ENCODE peak calls at places on chromosome 3, in seven cellular contexts. B, Q, Z, W, X, L and F are unnamed samples.

GRCh38 chr3:172868565-172869172 is 118.1 kb downstream of the ECT2 start:
- DNase-seq in B (no peak), X (no peak), W (no peak), Q (no peak), L (no peak), Z (no peak), F (no peak)

GRCh38 chr3:117645561-117646242 is 936.1 kb downstream of the TUSC7 start:
- DNase-seq in L (no peak), B (no peak), Q (peak), Z (no peak), X (no peak), W (no peak), F (no peak)

GRCh38 chr3:64223809-64224570 is 1.3 kb downstream of the PRICKLE2 start:
- DNase-seq in Z (no peak), W (no peak), Q (peak), X (no peak), L (peak), B (no peak), F (peak)

GRCh38 chr3:150005243-150006102 is 34.8 kb upstream of the PFN2 start:
- DNase-seq in B (no peak), Q (peak), W (no peak), X (no peak), L (peak), Z (no peak), F (peak)

GRCh38 chr3:181713673-181714270 is 2.0 kb downstream of the SOX2 start:
- DNase-seq in X (no peak), Q (no peak), L (no peak), W (no peak), Z (no peak), B (no peak), F (no peak)

GRCh38 chr3:50102558-50102957 is 13.8 kb downstream of the RBM5 start:
- DNase-seq in Z (no peak), Q (no peak), W (no peak), L (no peak), B (no peak), X (no peak), F (no peak)

GRCh38 chr3:140443073-140443472 is 234.8 kb upstream of the TRIM42 start:
- DNase-seq in B (no peak), W (no peak), Z (no peak), L (no peak), Q (no peak), X (no peak), F (peak)

GRCh38 chr3:15983232-15983631 is 185.5 kb upstream of the ANKRD28 start:
- DNase-seq in L (peak), W (no peak), B (no peak), X (no peak), Q (peak), Z (no peak), F (peak)

GRCh38 chr3:87553058-87553457 is 276.7 kb upstream of the POU1F1 start:
- DNase-seq in Q (no peak), X (no peak), Z (no peak), L (no peak), B (no peak), W (no peak), F (no peak)

GRCh38 chr3:124201786-124202185 is 209.9 kb upstream of the ROPN1 start:
- DNase-seq in W (no peak), B (no peak), L (no peak), X (no peak), Z (peak), Q (no peak), F (no peak)

GRCh38 chr3:74651885-74652284 is 37.4 kb upstream of the CNTN3 start:
- DNase-seq in Z (no peak), B (no peak), X (no peak), L (no peak), Q (no peak), W (no peak), F (no peak)

GRCh38 chr3:120404876-120405275 is 45.9 kb downstream of the FSTL1 start:
- DNase-seq in L (no peak), Q (peak), X (no peak), W (no peak), B (no peak), Z (no peak), F (no peak)

GRCh38 chr3:124916837-124917409 is 17.6 kb downstream of the MUC13 start:
- DNase-seq in Q (no peak), Z (no peak), X (no peak), L (no peak), W (no peak), B (no peak), F (no peak)

GRCh38 chr3:147737411-147737810 is 328.2 kb downstream of the ZIC1 start:
- DNase-seq in Q (no peak), X (no peak), Z (no peak), L (no peak), W (no peak), B (no peak), F (no peak)

GRCh38 chr3:188286087-188286513 is 132.1 kb downstream of the LPP start:
- DNase-seq in Z (no peak), B (no peak), W (no peak), L (peak), Q (peak), X (no peak), F (peak)

GRCh38 chr3:43794776-43795175 is 104.0 kb downstream of the ABHD5 start:
- DNase-seq in Z (no peak), X (peak), B (no peak), Q (peak), W (no peak), L (peak), F (peak)

GRCh38 chr3:114624676-114625181 is 330.9 kb downstream of the TIGIT start:
- DNase-seq in B (peak), Z (peak), W (peak), Q (peak), L (peak), X (no peak), F (peak)

GRCh38 chr3:43034911-43035310 is 55.8 kb downstream of the GASK1A start:
- DNase-seq in Q (no peak), W (no peak), Z (no peak), B (no peak), L (no peak), X (peak), F (no peak)

GRCh38 chr3:59286791-59287531 is 237.1 kb upstream of the CFAP20DC start:
- DNase-seq in W (no peak), X (no peak), B (no peak), Z (no peak), Q (no peak), L (peak), F (peak)

GRCh38 chr3:126154391-126155279 is 25.8 kb downstream of the ALDH1L1 start:
- DNase-seq in X (peak), B (peak), L (no peak), W (no peak), Z (peak), Q (no peak), F (no peak)

GRCh38 chr3:18812316-18812715 is 336.0 kb upstream of the KCNH8 start:
- DNase-seq in B (no peak), Q (peak), L (no peak), W (no peak), Z (no peak), X (no peak), F (peak)

GRCh38 chr3:71309886-71310285 is 273.6 kb downstream of the FOXP1 start:
- DNase-seq in Z (no peak), B (no peak), X (no peak), Q (no peak), L (peak), W (no peak), F (peak)

GRCh38 chr3:71307884-71308697 is 275.4 kb downstream of the FOXP1 start:
- DNase-seq in Z (no peak), X (no peak), L (no peak), W (no peak), Q (no peak), B (no peak), F (no peak)

GRCh38 chr3:71308836-71309235 is 274.7 kb downstream of the FOXP1 start:
- DNase-seq in B (no peak), L (no peak), W (no peak), Z (no peak), X (no peak), Q (no peak), F (no peak)

GRCh38 chr3:71310595-71311319 is 272.8 kb downstream of the FOXP1 start:
- DNase-seq in W (peak), X (no peak), L (peak), Q (peak), B (no peak), Z (no peak), F (peak)

DNA sequence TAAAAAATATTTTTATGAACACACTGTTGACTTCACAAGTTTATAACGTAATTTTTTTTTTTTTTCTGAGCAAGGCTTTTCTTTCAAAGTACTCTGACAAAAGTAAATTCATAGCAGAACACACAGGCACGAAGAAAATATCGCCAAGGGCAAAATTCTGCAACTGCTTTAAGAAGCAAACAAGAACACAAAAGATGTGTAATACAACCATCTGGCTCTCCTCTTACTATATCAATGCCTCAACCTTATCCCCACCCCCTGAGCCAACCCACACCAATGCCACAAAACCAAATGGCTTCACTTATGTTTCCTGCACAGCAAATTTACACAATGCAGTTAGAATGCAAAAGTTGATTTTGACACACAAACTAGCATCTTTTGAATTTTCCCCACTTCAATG is 274.2 kb downstream of the FOXP1 start:
- DNase-seq in B (no peak), L (peak), Q (no peak), X (no peak), Z (no peak), W (no peak), F (no peak)
- H3K4me3 ChIP-seq in B (no peak), L (no peak), Q (no peak), X (no peak), Z (no peak), W (no peak), F (no peak)

GRCh38 chr3:39637807-39638206 is 170.3 kb downstream of the MOBP start:
- DNase-seq in Z (no peak), X (no peak), B (no peak), W (no peak), L (peak), Q (peak), F (peak)
- TF ChIP-seq CTCF in Z (no peak), X (no peak), B (no peak), W (no peak), L (peak), Q (peak), F (peak)

DNA sequence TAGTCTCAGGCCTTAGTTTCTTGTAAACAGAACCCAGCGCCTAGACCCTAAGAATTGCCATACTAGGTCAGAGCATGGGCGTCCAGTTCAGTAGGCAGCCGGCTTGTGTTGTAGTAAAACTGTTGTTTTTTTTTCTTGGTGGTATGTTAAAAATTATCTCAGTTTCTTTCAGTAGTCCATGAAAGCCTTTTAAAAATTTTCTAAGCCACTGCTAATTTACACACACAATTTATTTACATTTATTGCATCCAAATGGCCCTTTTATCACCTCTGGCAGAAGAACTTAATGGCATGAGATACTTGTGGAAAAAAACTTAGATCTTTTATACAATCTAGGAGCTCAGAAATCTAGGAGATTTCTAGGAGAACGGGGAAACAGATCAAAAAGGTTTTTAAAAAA is 1.3 kb downstream of the PPP2R3A start:
- DNase-seq in X (no peak), B (no peak), W (no peak), Z (no peak), L (no peak), Q (no peak), F (peak)
- H3K4me3 ChIP-seq in X (peak), B (peak), W (peak), Z (peak), L (peak), Q (peak), F (peak)

GRCh38 chr3:39910828-39911464 is 101.5 kb downstream of the MYRIP start:
- DNase-seq in Z (no peak), Q (peak), L (peak), W (no peak), X (no peak), B (no peak), F (peak)

GRCh38 chr3:39915027-39915426 is 105.6 kb downstream of the MYRIP start:
- DNase-seq in X (no peak), Z (no peak), B (no peak), L (no peak), W (no peak), Q (no peak), F (no peak)

GRCh38 chr3:39907981-39908380 is 98.6 kb downstream of the MYRIP start:
- DNase-seq in B (no peak), L (peak), W (no peak), X (no peak), Z (peak), Q (peak), F (peak)

GRCh38 chr3:39910135-39910534 is 100.7 kb downstream of the MYRIP start:
- DNase-seq in Q (no peak), Z (no peak), B (no peak), X (no peak), W (no peak), L (no peak), F (no peak)

DNA sequence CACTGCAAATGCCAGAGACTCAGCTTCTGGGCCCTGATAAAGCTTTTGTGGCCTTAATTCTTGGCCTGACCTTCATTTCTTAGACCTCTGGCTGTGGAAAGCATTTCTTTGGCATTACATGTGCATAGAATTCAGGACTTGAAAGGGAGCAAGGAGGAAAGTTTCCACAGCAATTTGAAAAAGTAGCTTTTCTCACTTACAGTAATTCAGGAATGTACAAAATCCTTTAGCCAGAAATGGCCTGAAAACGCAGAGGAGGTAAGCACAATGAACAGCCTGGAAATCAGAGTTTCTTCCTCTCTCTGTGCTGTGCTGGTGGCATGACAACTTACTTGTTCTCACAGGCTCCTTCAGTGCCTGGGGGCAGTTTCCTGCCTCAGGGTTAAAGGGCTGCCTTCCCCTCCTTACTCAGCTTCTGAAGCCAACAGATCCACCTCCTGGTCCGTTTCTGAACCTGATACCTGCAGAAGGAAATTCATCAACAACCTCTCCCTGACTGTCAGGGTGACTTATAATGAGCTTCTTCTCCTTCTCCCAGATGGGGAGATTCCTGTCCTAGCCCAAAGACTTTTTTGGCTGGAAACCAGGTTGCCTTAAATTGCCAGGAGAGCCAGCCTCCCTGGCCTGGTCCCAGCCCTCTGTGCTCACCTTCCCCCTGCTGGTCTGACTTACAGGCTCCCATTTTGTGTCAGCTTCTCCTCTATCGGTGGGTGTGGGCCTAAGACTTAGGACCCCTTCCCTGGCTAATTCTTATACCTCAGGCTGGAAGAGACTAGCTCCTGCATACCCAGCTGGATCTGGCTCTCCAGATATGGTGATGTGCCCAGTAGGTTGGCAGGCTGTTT is 102.3 kb downstream of the MYRIP start:
- DNase-seq in L (peak), B (no peak), X (no peak), Q (no peak), W (no peak), Z (no peak), F (peak)
- TF ChIP-seq CTCF in L (no peak), B (no peak), X (no peak), Q (no peak), W (no peak), Z (no peak), F (peak)